ENCODE peak calls at places on chromosomes 13 and 19, in five cellular contexts. I is heart left ventricle, W is RWPE2, D is GM23248, X is AG09309. Q is an unnamed sample.

GRCh38 chr19:29014857-29015436 is 198.0 kb downstream of the UQCRFS1 start:
- DNase-seq in D (peak; percentile 30), W (no peak), I (no peak), X (no peak), Q (no peak)

GRCh38 chr13:107202371-107203023 is 634.6 kb upstream of the ARGLU1 start:
- DNase-seq in I (peak; percentile 66), X (no peak), D (peak; percentile 76), W (no peak), Q (no peak)

GRCh38 chr19:14487370-14488125 is 8.4 kb downstream of the GIPC1 start:
- DNase-seq in X (no peak), I (no peak), D (no peak), W (no peak), Q (no peak)

GRCh38 chr13:75860935-75861334 is 224.8 kb downstream of the LMO7 start:
- DNase-seq in I (no peak), D (peak; percentile 28), W (no peak), X (no peak), Q (no peak)

GRCh38 chr13:52949744-52950143 is 78.9 kb upstream of the OLFM4 start:
- DNase-seq in W (no peak), X (no peak), D (no peak), I (no peak), Q (no peak)

GRCh38 chr13:26785845-26786630 is 25.5 kb upstream of the GPR12 start:
- DNase-seq in I (peak; percentile 51), W (no peak), X (no peak), D (no peak), Q (no peak)

GRCh38 chr19:47230122-47230920 is 678 bp downstream of the BBC3 start:
- DNase-seq in I (peak; percentile 55), D (peak; percentile 75), W (no peak), X (no peak), Q (peak; percentile 69)

GRCh38 chr13:90867336-90867683 is 480.2 kb upstream of the MIR17HG start:
- DNase-seq in I (peak; percentile 51), W (no peak), X (peak; percentile 16), D (peak; percentile 86), Q (peak; percentile 79)

GRCh38 chr13:51590966-51591627 is 6.8 kb downstream of the WDFY2 start:
- DNase-seq in X (peak; percentile 96), I (no peak), W (no peak), D (peak; percentile 96), Q (no peak)

GRCh38 chr19:7366701-7367420 is 18.1 kb downstream of the ARHGEF18 start:
- DNase-seq in D (peak; percentile 12), I (no peak), W (no peak), X (no peak), Q (no peak)

GRCh38 chr13:110106726-110107125 is 200.2 kb downstream of the COL4A1 start:
- DNase-seq in W (no peak), I (peak; percentile 82), D (peak; percentile 55), X (no peak), Q (no peak)

GRCh38 chr13:62747152-62747551 is 1331.5 kb upstream of the PCDH20 start:
- DNase-seq in D (no peak), X (no peak), W (no peak), I (no peak), Q (no peak)

GRCh38 chr13:26255717-26256277 is 1.9 kb downstream of the CDK8 start:
- DNase-seq in X (no peak), I (no peak), W (no peak), D (peak; percentile 41), Q (peak; percentile 14)

GRCh38 chr13:36848228-36848982 is 29.4 kb downstream of the RFXAP start:
- DNase-seq in W (no peak), D (peak; percentile 45), I (no peak), X (no peak), Q (peak; percentile 37)

GRCh38 chr13:44373247-44373600 is 400 bp upstream of the SERP2 start:
- DNase-seq in X (no peak), D (no peak), W (no peak), I (no peak), Q (no peak)
- H3K4me3 ChIP-seq in X (peak overlapping the region; percentile 35), D (peak overlapping the region; percentile 76), W (no peak overlapping the region), I (peak overlapping the region; percentile 67), Q (peak overlapping the region; percentile 68)

DNA sequence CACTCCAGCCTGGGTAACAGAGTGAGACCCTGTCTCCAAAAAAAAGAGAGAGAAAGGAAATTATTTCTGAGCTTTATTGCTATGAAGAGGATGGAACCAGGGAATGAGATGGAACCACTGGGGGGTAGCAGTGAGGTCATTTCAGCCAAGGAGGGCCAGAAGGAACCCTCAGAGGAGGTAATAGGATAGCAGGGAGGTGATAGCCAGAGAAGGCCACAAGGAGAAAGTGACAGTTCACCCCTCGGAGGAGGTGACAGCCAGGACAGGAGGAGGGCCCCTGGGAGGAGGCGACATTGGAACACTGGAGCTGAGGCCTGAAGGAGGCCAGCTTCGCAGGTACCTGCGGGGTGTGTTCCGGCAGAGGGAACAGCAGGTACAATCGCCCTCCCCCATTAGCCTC is 695 bp upstream of the PGPEP1 start:
- DNase-seq in X (no peak), W (no peak), D (peak; percentile 46), I (no peak), Q (no peak)
- H3K4me3 ChIP-seq in X (no peak overlapping the region), W (no peak overlapping the region), D (peak overlapping the region; percentile 96), I (peak overlapping the region; percentile 94), Q (no peak overlapping the region)

GRCh38 chr19:19107663-19108062 is 30.6 kb downstream of the TMEM161A start:
- DNase-seq in I (no peak), D (no peak), X (no peak), W (no peak), Q (no peak)

GRCh38 chr19:19105365-19106060 is 32.8 kb downstream of the TMEM161A start:
- DNase-seq in W (no peak), D (peak; percentile 33), X (no peak), I (peak; percentile 65), Q (peak; percentile 76)

GRCh38 chr19:19109601-19110000 is 28.7 kb downstream of the TMEM161A start:
- DNase-seq in I (no peak), X (no peak), D (peak; percentile 21), W (no peak), Q (no peak)

GRCh38 chr19:19103167-19103566 is 35.1 kb downstream of the TMEM161A start:
- DNase-seq in I (no peak), W (no peak), X (no peak), D (no peak), Q (no peak)

DNA sequence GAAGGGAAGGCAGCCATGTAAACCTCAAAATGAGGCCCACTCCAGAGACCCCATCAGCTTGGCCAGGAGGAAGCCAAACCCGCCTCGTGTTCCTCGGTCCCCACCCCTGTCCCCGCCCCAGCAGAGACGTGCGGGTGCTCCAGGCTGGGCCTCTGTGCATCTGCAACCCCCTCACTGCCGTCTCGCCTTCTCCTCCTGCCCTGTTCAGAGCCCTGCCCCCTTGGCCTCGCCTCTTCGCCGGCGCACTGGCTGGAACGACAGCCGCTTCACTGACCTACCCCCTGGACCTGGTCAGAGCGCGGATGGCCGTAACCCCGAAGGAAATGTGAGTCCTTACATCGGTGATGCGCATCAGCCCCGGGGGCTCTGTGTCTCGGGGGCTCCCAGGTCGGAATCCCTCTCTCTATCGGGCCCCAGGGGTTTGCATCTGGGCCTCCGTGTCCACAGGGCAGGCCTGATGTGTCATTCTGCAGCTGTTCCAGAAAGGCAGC is 32.2 kb downstream of the TMEM161A start:
- DNase-seq in I (peak; percentile 47), W (no peak), D (no peak), X (no peak), Q (peak; percentile 51)
- H3K4me3 ChIP-seq in I (peak overlapping the region; percentile 30), W (no peak overlapping the region), D (no peak overlapping the region), X (no peak overlapping the region), Q (peak overlapping the region; percentile 56)

DNA sequence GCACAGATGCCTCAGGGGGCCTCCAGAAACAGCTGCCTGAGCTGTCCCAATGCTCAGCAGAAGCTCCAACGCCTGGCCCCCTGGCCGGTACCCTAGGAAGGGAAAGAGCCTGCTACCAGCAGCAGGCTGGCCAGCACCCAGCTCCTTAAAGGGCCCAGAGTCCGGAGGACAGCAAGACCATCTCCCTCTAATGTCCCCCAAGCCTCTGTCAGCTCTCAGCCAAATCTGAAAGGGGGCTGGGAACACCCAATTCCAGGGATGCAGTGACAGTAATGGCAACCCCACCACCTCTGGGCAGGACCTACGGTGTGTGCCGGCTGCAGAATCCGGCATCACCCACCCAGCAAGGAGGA is 4.2 kb downstream of the PPP6R1 start:
- DNase-seq in D (no peak), I (no peak), W (no peak), X (no peak), Q (no peak)
- H3K4me3 ChIP-seq in D (no peak overlapping the region), I (peak overlapping the region; percentile 23), W (no peak overlapping the region), X (no peak overlapping the region), Q (no peak overlapping the region)

DNA sequence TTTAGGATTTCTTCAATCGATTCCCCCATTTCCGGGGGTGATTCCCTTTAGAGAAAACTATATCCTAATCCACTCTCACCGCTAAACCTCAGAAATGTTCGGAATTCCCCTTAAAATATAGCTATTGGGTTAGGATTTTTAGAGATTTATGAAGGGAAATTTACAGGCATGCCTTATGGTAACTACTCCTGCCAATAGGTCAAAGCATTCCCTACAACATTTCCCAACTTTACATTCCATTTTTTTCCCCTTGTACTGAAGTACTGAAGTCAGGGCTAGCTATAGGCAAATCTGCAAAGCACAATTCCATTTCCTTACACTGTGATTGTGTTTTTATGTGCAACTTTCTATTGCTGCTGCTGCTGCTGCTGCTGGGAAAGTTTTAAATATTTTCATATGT is 2.1 kb downstream of the EDNRB start:
- DNase-seq in W (no peak), X (no peak), I (no peak), D (no peak), Q (no peak)
- H3K4me3 ChIP-seq in W (no peak overlapping the region), X (no peak overlapping the region), I (peak overlapping the region; percentile 68), D (no peak overlapping the region), Q (no peak overlapping the region)

GRCh38 chr19:17951151-17952040 is 15.5 kb upstream of the KCNN1 start:
- DNase-seq in D (no peak), W (no peak), I (no peak), X (no peak), Q (no peak)
- H3K4me3 ChIP-seq in D (no peak overlapping the region), W (no peak overlapping the region), I (no peak overlapping the region), X (no peak overlapping the region), Q (peak overlapping the region; percentile 44)

GRCh38 chr19:5292453-5292842 is 48.2 kb downstream of the PTPRS start:
- DNase-seq in W (no peak), I (no peak), D (peak; percentile 67), X (no peak), Q (no peak)

GRCh38 chr19:5289060-5289990 is 51.3 kb downstream of the PTPRS start:
- DNase-seq in I (no peak), X (no peak), D (no peak), W (no peak), Q (no peak)

GRCh38 chr19:5288347-5288739 is 52.3 kb downstream of the PTPRS start:
- DNase-seq in W (no peak), X (no peak), I (no peak), D (peak; percentile 21), Q (no peak)

GRCh38 chr19:5291588-5292193 is 48.9 kb downstream of the PTPRS start:
- DNase-seq in X (no peak), W (no peak), I (no peak), D (no peak), Q (no peak)

GRCh38 chr19:5290336-5291262 is 50.0 kb downstream of the PTPRS start:
- DNase-seq in X (no peak), W (no peak), I (no peak), D (no peak), Q (no peak)
- H3K4me3 ChIP-seq in X (no peak overlapping the region), W (no peak overlapping the region), I (peak overlapping the region; percentile 1), D (no peak overlapping the region), Q (no peak overlapping the region)

Q was measured in BE2C.